ENCODE peak calls at places on chromosomes 6 and 20, in ten cellular contexts. Z is NCI-H2081, X is T-helper 9 cell, I is GM20000, Y is ELR, S is adrenal gland, G is mesendoderm, N is uterus, C is GM23338, E is BJ. M is an unnamed sample.
A peak's percentile ranks its signal among the peaks of the same experiment; 100 is the strongest.

GRCh38 chr6:19805146-19805515 is 32.0 kb upstream of the ID4 start:
- DNase-seq in Z (no peak), X (no peak), I (peak; percentile 13), Y (no peak), S (no peak), G (peak; percentile 38), N (no peak), C (peak; percentile 4), E (no peak), M (no peak)

GRCh38 chr6:111984516-111985201 is 69.2 kb upstream of the CCN6 start:
- DNase-seq in Z (no peak), X (no peak), I (no peak), Y (no peak), S (no peak), G (peak; percentile 16), N (no peak), C (no peak), E (no peak), M (no peak)

GRCh38 chr20:43787937-43788336 is 61.1 kb upstream of the GTSF1L start:
- DNase-seq in Z (no peak), X (no peak), I (no peak), Y (no peak), S (no peak), G (no peak), N (no peak), C (no peak), E (no peak), M (no peak)

GRCh38 chr20:4112490-4113420 is 97.4 kb upstream of the RNF24 start:
- DNase-seq in Z (peak; percentile 17), X (no peak), I (peak; percentile 35), Y (peak; percentile 48), S (peak; percentile 67), G (no peak), N (no peak), C (no peak), E (no peak), M (no peak)

GRCh38 chr6:35710241-35710847 is 21.6 kb upstream of the FKBP5 start:
- DNase-seq in Z (no peak), X (no peak), I (no peak), Y (no peak), S (no peak), G (no peak), N (no peak), C (no peak), E (no peak), M (no peak)

GRCh38 chr6:134240664-134241431 is 77.1 kb downstream of the SGK1 start:
- DNase-seq in Z (no peak), X (peak; percentile 71), I (no peak), Y (no peak), S (peak; percentile 71), G (no peak), N (peak; percentile 30), C (no peak), E (no peak), M (peak; percentile 24)

GRCh38 chr6:135938588-135939215 is 87.2 kb downstream of the PDE7B start:
- DNase-seq in Z (no peak), X (no peak), I (peak; percentile 14), Y (peak; percentile 40), S (peak; percentile 10), G (peak; percentile 60), N (peak; percentile 36), C (peak; percentile 64), E (no peak), M (no peak)

GRCh38 chr6:137681445-137682009 is 185.5 kb upstream of the TNFAIP3 start:
- DNase-seq in Z (no peak), X (no peak), I (no peak), Y (no peak), S (peak; percentile 30), G (no peak), N (no peak), C (no peak), E (no peak), M (no peak)

GRCh38 chr20:62907377-62908317 is 18.7 kb downstream of the DIDO1 start:
- DNase-seq in Z (no peak), X (no peak), I (no peak), Y (peak; percentile 48), S (no peak), G (peak; percentile 42), N (no peak), C (peak; percentile 68), E (no peak), M (no peak)

GRCh38 chr6:15441215-15441868 is 195.5 kb downstream of the JARID2 start:
- DNase-seq in Z (peak; percentile 68), X (peak; percentile 7), I (peak; percentile 45), Y (peak; percentile 83), S (peak; percentile 72), G (peak; percentile 77), N (peak; percentile 32), C (peak; percentile 78), E (no peak), M (no peak)

GRCh38 chr6:24807584-24807983 is 8.9 kb upstream of the ARMH2 start:
- DNase-seq in Z (no peak), X (no peak), I (no peak), Y (no peak), S (no peak), G (no peak), N (no peak), C (no peak), E (no peak), M (no peak)

GRCh38 chr20:40591104-40591503 is 97.9 kb downstream of the MAFB start:
- DNase-seq in Z (no peak), X (no peak), I (no peak), Y (no peak), S (no peak), G (no peak), N (no peak), C (no peak), E (no peak), M (no peak)

GRCh38 chr20:60407011-60407771 is 449.0 kb downstream of the CDH26 start:
- DNase-seq in Z (no peak), X (no peak), I (no peak), Y (no peak), S (no peak), G (no peak), N (no peak), C (no peak), E (no peak), M (no peak)

M was measured in T-helper 17 cell.